ENCODE peak calls at places on chromosomes 12 and 14, in seven cellular contexts. One of them, this sample, is unnamed.

GRCh38 chr12:76143343-76144252 is 59.1 kb upstream of the NAP1L1 start:
- ATAC-seq in naive thymus-derived CD4-positive, alpha-beta T cell: peak
- ATAC-seq in activated T-helper 17 cell treated with anti-CD3 and anti-CD28 coated beads, Interleukin-2, amount 50 U/mL, for 72 hours: peak
- ATAC-seq in activated CD8-positive, alpha-beta T cell treated with anti-CD3 and anti-CD28 coated beads for 36 hours: peak
- ATAC-seq in T-cell: peak
- ATAC-seq in esophagus mucosa: no peak
- ATAC-seq in central memory CD8-positive, alpha-beta T cell: no peak
- ATAC-seq in this sample: peak

GRCh38 chr12:22164101-22164500 is 118.1 kb downstream of the CMAS start:
- ATAC-seq in naive thymus-derived CD4-positive, alpha-beta T cell: peak
- ATAC-seq in activated T-helper 17 cell treated with anti-CD3 and anti-CD28 coated beads, Interleukin-2, amount 50 U/mL, for 72 hours: peak
- ATAC-seq in activated CD8-positive, alpha-beta T cell treated with anti-CD3 and anti-CD28 coated beads for 36 hours: peak
- ATAC-seq in T-cell: peak
- ATAC-seq in esophagus mucosa: no peak
- ATAC-seq in central memory CD8-positive, alpha-beta T cell: peak
- ATAC-seq in this sample: peak

GRCh38 chr12:14256555-14257169 is 108.8 kb upstream of the ATF7IP start:
- ATAC-seq in naive thymus-derived CD4-positive, alpha-beta T cell: peak
- ATAC-seq in activated T-helper 17 cell treated with anti-CD3 and anti-CD28 coated beads, Interleukin-2, amount 50 U/mL, for 72 hours: peak
- ATAC-seq in activated CD8-positive, alpha-beta T cell treated with anti-CD3 and anti-CD28 coated beads for 36 hours: peak
- ATAC-seq in T-cell: peak
- ATAC-seq in esophagus mucosa: peak
- ATAC-seq in central memory CD8-positive, alpha-beta T cell: peak
- ATAC-seq in this sample: peak

GRCh38 chr12:109449845-109450532 is 27.1 kb downstream of the KCTD10 start:
- ATAC-seq in naive thymus-derived CD4-positive, alpha-beta T cell: no peak
- ATAC-seq in activated T-helper 17 cell treated with anti-CD3 and anti-CD28 coated beads, Interleukin-2, amount 50 U/mL, for 72 hours: no peak
- ATAC-seq in activated CD8-positive, alpha-beta T cell treated with anti-CD3 and anti-CD28 coated beads for 36 hours: peak
- ATAC-seq in T-cell: no peak
- ATAC-seq in esophagus mucosa: peak
- ATAC-seq in central memory CD8-positive, alpha-beta T cell: no peak
- ATAC-seq in this sample: no peak

GRCh38 chr12:62813031-62813829 is 121.7 kb downstream of the PPM1H start:
- ATAC-seq in naive thymus-derived CD4-positive, alpha-beta T cell: peak
- ATAC-seq in activated T-helper 17 cell treated with anti-CD3 and anti-CD28 coated beads, Interleukin-2, amount 50 U/mL, for 72 hours: peak
- ATAC-seq in activated CD8-positive, alpha-beta T cell treated with anti-CD3 and anti-CD28 coated beads for 36 hours: peak
- ATAC-seq in T-cell: peak
- ATAC-seq in esophagus mucosa: peak
- ATAC-seq in central memory CD8-positive, alpha-beta T cell: no peak
- ATAC-seq in this sample: no peak

GRCh38 chr12:12432373-12432772 is 75.5 kb downstream of the BORCS5 start:
- ATAC-seq in naive thymus-derived CD4-positive, alpha-beta T cell: no peak
- ATAC-seq in activated T-helper 17 cell treated with anti-CD3 and anti-CD28 coated beads, Interleukin-2, amount 50 U/mL, for 72 hours: no peak
- ATAC-seq in activated CD8-positive, alpha-beta T cell treated with anti-CD3 and anti-CD28 coated beads for 36 hours: no peak
- ATAC-seq in T-cell: no peak
- ATAC-seq in esophagus mucosa: peak
- ATAC-seq in central memory CD8-positive, alpha-beta T cell: no peak
- ATAC-seq in this sample: no peak

GRCh38 chr14:100065942-100066574 is 836 bp downstream of the EVL start:
- ATAC-seq in naive thymus-derived CD4-positive, alpha-beta T cell: peak
- ATAC-seq in activated T-helper 17 cell treated with anti-CD3 and anti-CD28 coated beads, Interleukin-2, amount 50 U/mL, for 72 hours: peak
- ATAC-seq in activated CD8-positive, alpha-beta T cell treated with anti-CD3 and anti-CD28 coated beads for 36 hours: peak
- ATAC-seq in T-cell: peak
- ATAC-seq in esophagus mucosa: no peak
- ATAC-seq in central memory CD8-positive, alpha-beta T cell: peak
- ATAC-seq in this sample: peak

GRCh38 chr12:107108995-107109508 is 15.7 kb upstream of the CRY1 start:
- ATAC-seq in naive thymus-derived CD4-positive, alpha-beta T cell: no peak
- ATAC-seq in activated T-helper 17 cell treated with anti-CD3 and anti-CD28 coated beads, Interleukin-2, amount 50 U/mL, for 72 hours: no peak
- ATAC-seq in activated CD8-positive, alpha-beta T cell treated with anti-CD3 and anti-CD28 coated beads for 36 hours: no peak
- ATAC-seq in T-cell: no peak
- ATAC-seq in esophagus mucosa: no peak
- ATAC-seq in central memory CD8-positive, alpha-beta T cell: no peak
- ATAC-seq in this sample: no peak

GRCh38 chr14:101878222-101879211 is 85.9 kb upstream of the DYNC1H1 start:
- ATAC-seq in naive thymus-derived CD4-positive, alpha-beta T cell: peak
- ATAC-seq in activated T-helper 17 cell treated with anti-CD3 and anti-CD28 coated beads, Interleukin-2, amount 50 U/mL, for 72 hours: peak
- ATAC-seq in activated CD8-positive, alpha-beta T cell treated with anti-CD3 and anti-CD28 coated beads for 36 hours: peak
- ATAC-seq in T-cell: no peak
- ATAC-seq in esophagus mucosa: no peak
- ATAC-seq in central memory CD8-positive, alpha-beta T cell: no peak
- ATAC-seq in this sample: no peak

GRCh38 chr14:97248973-97249372 is 451.8 kb downstream of the VRK1 start:
- ATAC-seq in naive thymus-derived CD4-positive, alpha-beta T cell: no peak
- ATAC-seq in activated T-helper 17 cell treated with anti-CD3 and anti-CD28 coated beads, Interleukin-2, amount 50 U/mL, for 72 hours: no peak
- ATAC-seq in activated CD8-positive, alpha-beta T cell treated with anti-CD3 and anti-CD28 coated beads for 36 hours: no peak
- ATAC-seq in T-cell: no peak
- ATAC-seq in esophagus mucosa: no peak
- ATAC-seq in central memory CD8-positive, alpha-beta T cell: no peak
- ATAC-seq in this sample: no peak

GRCh38 chr14:47009615-47010014 is 358.0 kb upstream of the RPL10L start:
- ATAC-seq in naive thymus-derived CD4-positive, alpha-beta T cell: no peak
- ATAC-seq in activated T-helper 17 cell treated with anti-CD3 and anti-CD28 coated beads, Interleukin-2, amount 50 U/mL, for 72 hours: no peak
- ATAC-seq in activated CD8-positive, alpha-beta T cell treated with anti-CD3 and anti-CD28 coated beads for 36 hours: no peak
- ATAC-seq in T-cell: no peak
- ATAC-seq in esophagus mucosa: no peak
- ATAC-seq in central memory CD8-positive, alpha-beta T cell: no peak
- ATAC-seq in this sample: no peak

GRCh38 chr14:103549361-103550311 is 12.8 kb downstream of the BAG5 start:
- ATAC-seq in naive thymus-derived CD4-positive, alpha-beta T cell: no peak
- ATAC-seq in activated T-helper 17 cell treated with anti-CD3 and anti-CD28 coated beads, Interleukin-2, amount 50 U/mL, for 72 hours: no peak
- ATAC-seq in activated CD8-positive, alpha-beta T cell treated with anti-CD3 and anti-CD28 coated beads for 36 hours: no peak
- ATAC-seq in T-cell: no peak
- ATAC-seq in esophagus mucosa: no peak
- ATAC-seq in central memory CD8-positive, alpha-beta T cell: no peak
- ATAC-seq in this sample: no peak

GRCh38 chr12:123494124-123494843 is 36.3 kb downstream of the SNRNP35 start:
- ATAC-seq in naive thymus-derived CD4-positive, alpha-beta T cell: no peak
- ATAC-seq in activated T-helper 17 cell treated with anti-CD3 and anti-CD28 coated beads, Interleukin-2, amount 50 U/mL, for 72 hours: no peak
- ATAC-seq in activated CD8-positive, alpha-beta T cell treated with anti-CD3 and anti-CD28 coated beads for 36 hours: no peak
- ATAC-seq in T-cell: no peak
- ATAC-seq in esophagus mucosa: peak
- ATAC-seq in central memory CD8-positive, alpha-beta T cell: no peak
- ATAC-seq in this sample: no peak

GRCh38 chr12:131105736-131106356 is 152.1 kb downstream of the ADGRD1 start:
- ATAC-seq in naive thymus-derived CD4-positive, alpha-beta T cell: peak
- ATAC-seq in activated T-helper 17 cell treated with anti-CD3 and anti-CD28 coated beads, Interleukin-2, amount 50 U/mL, for 72 hours: peak
- ATAC-seq in activated CD8-positive, alpha-beta T cell treated with anti-CD3 and anti-CD28 coated beads for 36 hours: peak
- ATAC-seq in T-cell: peak
- ATAC-seq in esophagus mucosa: no peak
- ATAC-seq in central memory CD8-positive, alpha-beta T cell: peak
- ATAC-seq in this sample: peak

GRCh38 chr12:753401-754237 is 1.2 kb downstream of the WNK1 start:
- ATAC-seq in naive thymus-derived CD4-positive, alpha-beta T cell: no peak
- ATAC-seq in activated T-helper 17 cell treated with anti-CD3 and anti-CD28 coated beads, Interleukin-2, amount 50 U/mL, for 72 hours: peak
- ATAC-seq in activated CD8-positive, alpha-beta T cell treated with anti-CD3 and anti-CD28 coated beads for 36 hours: peak
- ATAC-seq in T-cell: no peak
- ATAC-seq in esophagus mucosa: peak
- ATAC-seq in central memory CD8-positive, alpha-beta T cell: no peak
- ATAC-seq in this sample: peak

GRCh38 chr14:32537166-32537565 is 208.1 kb downstream of the AKAP6 start:
- ATAC-seq in naive thymus-derived CD4-positive, alpha-beta T cell: no peak
- ATAC-seq in activated T-helper 17 cell treated with anti-CD3 and anti-CD28 coated beads, Interleukin-2, amount 50 U/mL, for 72 hours: no peak
- ATAC-seq in activated CD8-positive, alpha-beta T cell treated with anti-CD3 and anti-CD28 coated beads for 36 hours: no peak
- ATAC-seq in T-cell: no peak
- ATAC-seq in esophagus mucosa: no peak
- ATAC-seq in central memory CD8-positive, alpha-beta T cell: no peak
- ATAC-seq in this sample: no peak

GRCh38 chr12:3718100-3718499 is 34.8 kb downstream of the CRACR2A start:
- ATAC-seq in naive thymus-derived CD4-positive, alpha-beta T cell: peak
- ATAC-seq in activated T-helper 17 cell treated with anti-CD3 and anti-CD28 coated beads, Interleukin-2, amount 50 U/mL, for 72 hours: no peak
- ATAC-seq in activated CD8-positive, alpha-beta T cell treated with anti-CD3 and anti-CD28 coated beads for 36 hours: no peak
- ATAC-seq in T-cell: no peak
- ATAC-seq in esophagus mucosa: peak
- ATAC-seq in central memory CD8-positive, alpha-beta T cell: peak
- ATAC-seq in this sample: peak

GRCh38 chr14:60922050-60922449 is 58.8 kb downstream of the TRMT5 start:
- ATAC-seq in naive thymus-derived CD4-positive, alpha-beta T cell: no peak
- ATAC-seq in activated T-helper 17 cell treated with anti-CD3 and anti-CD28 coated beads, Interleukin-2, amount 50 U/mL, for 72 hours: no peak
- ATAC-seq in activated CD8-positive, alpha-beta T cell treated with anti-CD3 and anti-CD28 coated beads for 36 hours: no peak
- ATAC-seq in T-cell: no peak
- ATAC-seq in esophagus mucosa: peak
- ATAC-seq in central memory CD8-positive, alpha-beta T cell: no peak
- ATAC-seq in this sample: no peak

GRCh38 chr12:91871751-91872150 is 273.9 kb downstream of the BTG1 start:
- ATAC-seq in naive thymus-derived CD4-positive, alpha-beta T cell: peak
- ATAC-seq in activated T-helper 17 cell treated with anti-CD3 and anti-CD28 coated beads, Interleukin-2, amount 50 U/mL, for 72 hours: no peak
- ATAC-seq in activated CD8-positive, alpha-beta T cell treated with anti-CD3 and anti-CD28 coated beads for 36 hours: no peak
- ATAC-seq in T-cell: no peak
- ATAC-seq in esophagus mucosa: peak
- ATAC-seq in central memory CD8-positive, alpha-beta T cell: no peak
- ATAC-seq in this sample: no peak